ENCODE peak calls at places on chromosomes 6 and 20, in eight cellular contexts. O, S, Q, A, M, V, I and U are unnamed samples. For H3K4me1, the result is how much of the 10 kb centered on the place peaks cover.

GRCh38 chr6:109383438-109383940 is 1.2 kb upstream of the CD164 start:
- DNase-seq in O (no peak), S (no peak), Q (no peak), A (no peak), M (no peak), V (no peak), I (no peak), U (no peak)

GRCh38 chr6:27837636-27838512 is 74.3 kb downstream of the OR2B2 start:
- DNase-seq in O (peak), S (peak), Q (peak), A (peak), M (peak), V (peak), I (peak), U (peak)

GRCh38 chr6:81750660-81751387 is 1.7 kb downstream of the TENT5A start:
- DNase-seq in O (no peak), S (peak), Q (no peak), A (no peak), M (no peak), V (no peak), I (no peak), U (no peak)

GRCh38 chr20:10040070-10040970 is 5.5 kb downstream of the ANKEF1 start:
- DNase-seq in O (no peak), S (peak), Q (no peak), A (no peak), M (no peak), V (no peak), I (no peak), U (no peak)

GRCh38 chr20:44571367-44571766 is 11.0 kb upstream of the PKIG start:
- DNase-seq in O (no peak), S (no peak), Q (no peak), A (no peak), M (no peak), V (no peak), I (no peak), U (no peak)

GRCh38 chr6:137745321-137745720 is 121.7 kb upstream of the TNFAIP3 start:
- DNase-seq in O (no peak), S (peak), Q (no peak), A (no peak), M (no peak), V (no peak), I (no peak), U (no peak)

GRCh38 chr6:53210821-53211220 is 62.2 kb upstream of the GCM1 start:
- DNase-seq in O (no peak), S (no peak), Q (no peak), A (no peak), M (no peak), V (no peak), I (no peak), U (no peak)

GRCh38 chr20:8974009-8974708 is 94.7 kb upstream of the PLCB4 start:
- DNase-seq in O (no peak), S (no peak), Q (no peak), A (no peak), M (no peak), V (no peak), I (no peak), U (no peak)

GRCh38 chr20:47027456-47027855 is 132.8 kb downstream of the EYA2 start:
- DNase-seq in O (no peak), S (no peak), Q (no peak), A (no peak), M (no peak), V (no peak), I (no peak), U (no peak)

GRCh38 chr6:42404494-42404893 is 47.2 kb downstream of the TRERF1 start:
- DNase-seq in O (no peak), S (peak), Q (peak), A (peak), M (peak), V (peak), I (no peak), U (no peak)

GRCh38 chr6:7805828-7806227 is 79.9 kb downstream of the BMP6 start:
- DNase-seq in O (no peak), S (no peak), Q (no peak), A (no peak), M (no peak), V (no peak), I (no peak), U (no peak)

GRCh38 chr6:52454556-52454955 is 34.4 kb downstream of the EFHC1 start:
- DNase-seq in O (no peak), S (peak), Q (no peak), A (no peak), M (no peak), V (no peak), I (no peak), U (no peak)

GRCh38 chr6:128167552-128167951 is 266.7 kb upstream of the THEMIS start:
- DNase-seq in O (no peak), S (peak), Q (no peak), A (no peak), M (no peak), V (no peak), I (no peak), U (no peak)

GRCh38 chr6:72639920-72640621 is 18.2 kb downstream of the KCNQ5 start:
- DNase-seq in O (no peak), S (no peak), Q (no peak), A (no peak), M (no peak), V (no peak), I (no peak), U (no peak)

GRCh38 chr20:35739294-35740163 is 2.5 kb downstream of the RBM39 start:
- DNase-seq in O (no peak), S (peak), Q (no peak), A (no peak), M (no peak), V (no peak), I (no peak), U (no peak)

GRCh38 chr6:16430661-16431089 is 192.3 kb downstream of the GMPR start:
- DNase-seq in O (no peak), S (no peak), Q (no peak), A (no peak), M (no peak), V (no peak), I (no peak), U (no peak)

GRCh38 chr20:62318411-62319345 is 15.9 kb downstream of the ADRM1 start:
- DNase-seq in O (no peak), S (peak), Q (no peak), A (no peak), M (peak), V (no peak), I (no peak), U (no peak)

GRCh38 chr6:12232339-12232738 is 57.8 kb upstream of the EDN1 start:
- DNase-seq in O (no peak), S (peak), Q (no peak), A (no peak), M (no peak), V (no peak), I (no peak), U (no peak)

GRCh38 chr6:35043381-35043780 is 97.8 kb downstream of the TCP11 start:
- DNase-seq in O (no peak), S (no peak), Q (no peak), A (no peak), M (no peak), V (no peak), I (no peak), U (no peak)

GRCh38 chr6:35046098-35046497 is 95.0 kb downstream of the TCP11 start:
- DNase-seq in O (no peak), S (no peak), Q (no peak), A (no peak), M (no peak), V (no peak), I (no peak), U (no peak)

GRCh38 chr6:35046862-35047261 is 94.3 kb downstream of the TCP11 start:
- DNase-seq in O (no peak), S (no peak), Q (no peak), A (no peak), M (no peak), V (no peak), I (no peak), U (no peak)

GRCh38 chr6:35044145-35044745 is 96.9 kb downstream of the TCP11 start:
- DNase-seq in O (peak), S (peak), Q (peak), A (no peak), M (peak), V (no peak), I (peak), U (no peak)

GRCh38 chr6:35044771-35045275 is 96.3 kb downstream of the TCP11 start:
- DNase-seq in O (peak), S (peak), Q (peak), A (no peak), M (peak), V (no peak), I (no peak), U (no peak)
- H3K4me1 ChIP-seq in O (half or more), S (under half), Q (under half), A (half or more), M (half or more), V (half or more), I (half or more), U (half or more)

DNA sequence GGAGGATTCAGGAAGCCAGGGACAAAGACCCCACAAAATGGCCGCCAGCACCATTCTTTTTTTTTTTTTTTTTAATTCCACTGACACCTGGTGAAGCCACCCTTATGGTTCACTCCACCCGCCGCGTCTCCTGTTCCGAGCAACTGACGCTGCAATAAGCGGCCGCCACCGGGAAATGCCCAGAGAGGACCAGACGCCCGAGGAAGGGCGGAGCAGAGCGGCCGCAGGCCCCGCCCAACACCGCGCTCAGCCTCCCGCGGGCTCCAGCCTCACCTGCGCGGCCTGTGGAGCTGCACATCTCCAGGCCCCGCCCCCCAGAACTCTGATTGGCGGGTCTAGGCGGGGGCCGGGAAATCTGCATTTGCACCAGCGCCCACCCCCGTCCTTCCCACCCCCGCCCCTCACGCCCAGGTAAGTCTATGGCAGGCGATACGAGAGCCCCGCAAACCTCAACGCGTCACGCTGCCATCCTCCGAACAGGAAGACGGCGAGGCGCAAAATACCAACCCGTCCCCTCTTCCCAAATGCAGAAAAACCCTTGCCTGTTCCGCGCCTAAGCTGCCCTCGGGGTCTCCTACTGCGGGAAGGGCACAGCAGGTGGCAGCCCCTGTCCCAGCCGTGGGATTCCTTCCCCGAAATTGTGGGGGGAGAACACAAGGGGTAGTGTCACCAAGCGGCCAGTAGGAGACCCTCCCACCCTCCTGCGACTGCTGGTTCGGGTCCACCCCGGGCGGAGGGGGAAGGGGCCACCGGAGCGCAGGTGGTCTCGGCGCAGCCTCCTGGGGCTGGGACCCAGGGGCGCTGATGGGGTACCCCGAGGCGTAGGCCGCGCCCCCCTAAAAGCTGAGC is 948 bp downstream of the ATP9A start:
- DNase-seq in O (peak), S (peak), Q (peak), A (peak), M (peak), V (peak), I (peak), U (peak)
- TF ChIP-seq CTCF in O (peak), S (peak), Q (peak), A (no peak), M (no peak), V (no peak), I (no peak), U (no peak)

DNA sequence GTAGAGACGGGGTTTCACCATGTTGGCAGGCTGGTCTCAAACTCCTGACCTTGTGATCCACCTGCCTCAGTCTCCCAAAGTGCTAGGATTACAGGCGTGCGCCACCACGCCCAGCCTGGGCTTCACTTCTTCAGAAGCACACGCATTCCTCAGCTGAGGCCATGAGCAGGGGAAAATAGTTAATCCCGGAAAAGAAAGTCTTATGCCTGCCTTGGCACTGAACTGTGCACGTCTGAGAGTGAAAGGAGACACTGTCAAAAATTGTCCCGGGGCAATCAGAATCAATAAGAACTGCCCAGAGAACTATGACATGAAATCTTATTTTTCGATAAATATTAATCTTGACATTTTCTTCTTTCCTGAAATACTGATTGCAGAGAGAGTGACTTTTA is 2.8 kb downstream of the BTN2A2 start:
- DNase-seq in O (no peak), S (no peak), Q (no peak), A (no peak), M (no peak), V (no peak), I (no peak), U (no peak)
- H3K4me1 ChIP-seq in O (under half), S (under half), Q (under half), A (under half), M (under half), V (under half), I (under half), U (under half)

DNA sequence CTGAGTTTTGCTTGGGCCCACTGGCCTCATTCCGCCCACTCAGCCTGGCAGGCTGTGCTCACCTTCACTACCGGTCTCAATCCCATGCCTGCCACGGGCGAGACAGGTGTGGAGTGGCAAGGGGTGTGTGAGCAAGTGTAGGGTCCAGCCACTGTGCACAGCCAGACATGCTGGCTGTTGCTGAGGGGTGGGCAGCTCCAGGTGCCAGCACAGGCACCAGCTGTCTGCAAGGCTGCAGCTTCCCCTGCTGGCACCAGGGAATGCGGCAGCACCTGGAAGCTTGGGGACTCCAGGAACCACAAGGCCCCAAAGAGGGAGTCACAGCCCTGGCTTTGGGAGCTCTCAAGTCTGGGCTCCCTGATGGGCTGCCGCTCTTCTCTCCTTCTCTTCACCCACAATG is 372.7 kb downstream of the CBLN4 start:
- DNase-seq in O (no peak), S (no peak), Q (no peak), A (no peak), M (no peak), V (no peak), I (no peak), U (no peak)
- TF ChIP-seq CTCF in O (no peak), S (no peak), Q (no peak), A (no peak), M (no peak), V (no peak), I (no peak), U (no peak)

GRCh38 chr6:96186516-96187195 is 170.9 kb downstream of the FUT9 start:
- DNase-seq in O (no peak), S (peak), Q (no peak), A (no peak), M (no peak), V (no peak), I (no peak), U (no peak)

GRCh38 chr6:96186094-96186493 is 170.3 kb downstream of the FUT9 start:
- DNase-seq in O (no peak), S (no peak), Q (no peak), A (no peak), M (no peak), V (no peak), I (no peak), U (no peak)

GRCh38 chr6:96184798-96185197 is 169.0 kb downstream of the FUT9 start:
- DNase-seq in O (no peak), S (no peak), Q (no peak), A (no peak), M (no peak), V (no peak), I (no peak), U (no peak)
- H3K4me1 ChIP-seq in O (under half), S (under half), Q (under half), A (under half), M (under half), V (under half), I (under half), U (under half)